ENCODE peak calls at places on chromosomes 3 and 15, in nine cellular contexts. One of them, this sample, is unnamed.

GRCh38 chr3:148528024-148528423 is 169.7 kb upstream of the AGTR1 start:
- DNase-seq in GM12878: no peak
- DNase-seq in endothelial cell of umbilical vein: no peak
- DNase-seq in breast epithelium: no peak
- DNase-seq in esophagus muscularis mucosa: no peak
- DNase-seq in GM23338: no peak
- DNase-seq in transverse colon: no peak
- DNase-seq in stomach: no peak
- DNase-seq in Panc1: no peak
- DNase-seq in this sample: no peak

GRCh38 chr15:41774873-41775417 is 661 bp downstream of the MAPKBP1 start:
- DNase-seq in endothelial cell of umbilical vein: no peak
- DNase-seq in GM12878: no peak
- DNase-seq in transverse colon: no peak
- DNase-seq in stomach: no peak
- DNase-seq in Panc1: no peak
- DNase-seq in GM23338: no peak
- DNase-seq in breast epithelium: no peak
- DNase-seq in esophagus muscularis mucosa: no peak
- DNase-seq in this sample: no peak

GRCh38 chr15:33608714-33609113 is 297.9 kb downstream of the RYR3 start:
- DNase-seq in endothelial cell of umbilical vein: no peak
- DNase-seq in breast epithelium: no peak
- DNase-seq in esophagus muscularis mucosa: no peak
- DNase-seq in GM23338: peak
- DNase-seq in GM12878: no peak
- DNase-seq in transverse colon: no peak
- DNase-seq in Panc1: no peak
- DNase-seq in stomach: no peak
- DNase-seq in this sample: no peak

GRCh38 chr15:40776537-40777141 is 6.9 kb downstream of the C15orf62 start:
- DNase-seq in GM12878: no peak
- DNase-seq in GM23338: no peak
- DNase-seq in esophagus muscularis mucosa: no peak
- DNase-seq in stomach: peak
- DNase-seq in transverse colon: no peak
- DNase-seq in Panc1: no peak
- DNase-seq in breast epithelium: peak
- DNase-seq in endothelial cell of umbilical vein: no peak
- DNase-seq in this sample: peak

GRCh38 chr15:77657629-77658238 is 25.0 kb upstream of the LINGO1 start:
- DNase-seq in Panc1: no peak
- DNase-seq in esophagus muscularis mucosa: no peak
- DNase-seq in transverse colon: no peak
- DNase-seq in stomach: no peak
- DNase-seq in breast epithelium: no peak
- DNase-seq in endothelial cell of umbilical vein: no peak
- DNase-seq in GM12878: no peak
- DNase-seq in GM23338: no peak
- DNase-seq in this sample: no peak

GRCh38 chr15:25670025-25670554 is 193.0 kb downstream of the ATP10A start:
- DNase-seq in esophagus muscularis mucosa: no peak
- DNase-seq in Panc1: no peak
- DNase-seq in stomach: no peak
- DNase-seq in transverse colon: peak
- DNase-seq in endothelial cell of umbilical vein: no peak
- DNase-seq in GM23338: peak
- DNase-seq in GM12878: no peak
- DNase-seq in breast epithelium: no peak
- DNase-seq in this sample: peak

GRCh38 chr3:125052671-125053303 is 3.0 kb downstream of the HEG1 start:
- DNase-seq in esophagus muscularis mucosa: no peak
- DNase-seq in endothelial cell of umbilical vein: peak
- DNase-seq in stomach: no peak
- DNase-seq in GM23338: peak
- DNase-seq in Panc1: no peak
- DNase-seq in GM12878: no peak
- DNase-seq in breast epithelium: no peak
- DNase-seq in transverse colon: no peak
- DNase-seq in this sample: no peak

GRCh38 chr3:23701711-23702110 is 104.0 kb upstream of the UBE2E1 start:
- DNase-seq in transverse colon: no peak
- DNase-seq in GM23338: peak
- DNase-seq in stomach: no peak
- DNase-seq in endothelial cell of umbilical vein: no peak
- DNase-seq in GM12878: no peak
- DNase-seq in Panc1: no peak
- DNase-seq in breast epithelium: no peak
- DNase-seq in esophagus muscularis mucosa: no peak
- DNase-seq in this sample: no peak

GRCh38 chr3:39540162-39540921 is 72.9 kb downstream of the MOBP start:
- DNase-seq in transverse colon: no peak
- DNase-seq in endothelial cell of umbilical vein: no peak
- DNase-seq in esophagus muscularis mucosa: no peak
- DNase-seq in Panc1: no peak
- DNase-seq in GM12878: no peak
- DNase-seq in stomach: no peak
- DNase-seq in breast epithelium: no peak
- DNase-seq in GM23338: no peak
- DNase-seq in this sample: no peak

GRCh38 chr15:101439285-101439919 is 50.1 kb downstream of the PCSK6 start:
- DNase-seq in GM12878: no peak
- DNase-seq in Panc1: no peak
- DNase-seq in GM23338: no peak
- DNase-seq in stomach: peak
- DNase-seq in breast epithelium: no peak
- DNase-seq in transverse colon: no peak
- DNase-seq in endothelial cell of umbilical vein: no peak
- DNase-seq in esophagus muscularis mucosa: no peak
- DNase-seq in this sample: no peak

GRCh38 chr3:43792904-43793303 is 102.2 kb downstream of the ABHD5 start:
- DNase-seq in breast epithelium: no peak
- DNase-seq in transverse colon: no peak
- DNase-seq in esophagus muscularis mucosa: peak
- DNase-seq in stomach: no peak
- DNase-seq in GM12878: no peak
- DNase-seq in Panc1: no peak
- DNase-seq in GM23338: no peak
- DNase-seq in endothelial cell of umbilical vein: no peak
- DNase-seq in this sample: no peak

GRCh38 chr3:147404800-147405551 is 1.4 kb downstream of the ZIC4 start:
- DNase-seq in endothelial cell of umbilical vein: no peak
- DNase-seq in stomach: no peak
- DNase-seq in GM12878: no peak
- DNase-seq in Panc1: no peak
- DNase-seq in GM23338: peak
- DNase-seq in esophagus muscularis mucosa: peak
- DNase-seq in breast epithelium: no peak
- DNase-seq in transverse colon: no peak
- DNase-seq in this sample: no peak

GRCh38 chr15:64961013-64961412 is 28.7 kb downstream of the SPG21 start:
- DNase-seq in breast epithelium: no peak
- DNase-seq in esophagus muscularis mucosa: no peak
- DNase-seq in endothelial cell of umbilical vein: no peak
- DNase-seq in transverse colon: no peak
- DNase-seq in GM12878: no peak
- DNase-seq in stomach: no peak
- DNase-seq in GM23338: peak
- DNase-seq in Panc1: no peak
- DNase-seq in this sample: no peak

GRCh38 chr3:99639579-99639978 is 1.2 kb downstream of the COL8A1 start:
- DNase-seq in breast epithelium: no peak
- DNase-seq in GM23338: no peak
- DNase-seq in transverse colon: no peak
- DNase-seq in endothelial cell of umbilical vein: peak
- DNase-seq in stomach: no peak
- DNase-seq in esophagus muscularis mucosa: no peak
- DNase-seq in GM12878: no peak
- DNase-seq in Panc1: no peak
- DNase-seq in this sample: no peak

DNA sequence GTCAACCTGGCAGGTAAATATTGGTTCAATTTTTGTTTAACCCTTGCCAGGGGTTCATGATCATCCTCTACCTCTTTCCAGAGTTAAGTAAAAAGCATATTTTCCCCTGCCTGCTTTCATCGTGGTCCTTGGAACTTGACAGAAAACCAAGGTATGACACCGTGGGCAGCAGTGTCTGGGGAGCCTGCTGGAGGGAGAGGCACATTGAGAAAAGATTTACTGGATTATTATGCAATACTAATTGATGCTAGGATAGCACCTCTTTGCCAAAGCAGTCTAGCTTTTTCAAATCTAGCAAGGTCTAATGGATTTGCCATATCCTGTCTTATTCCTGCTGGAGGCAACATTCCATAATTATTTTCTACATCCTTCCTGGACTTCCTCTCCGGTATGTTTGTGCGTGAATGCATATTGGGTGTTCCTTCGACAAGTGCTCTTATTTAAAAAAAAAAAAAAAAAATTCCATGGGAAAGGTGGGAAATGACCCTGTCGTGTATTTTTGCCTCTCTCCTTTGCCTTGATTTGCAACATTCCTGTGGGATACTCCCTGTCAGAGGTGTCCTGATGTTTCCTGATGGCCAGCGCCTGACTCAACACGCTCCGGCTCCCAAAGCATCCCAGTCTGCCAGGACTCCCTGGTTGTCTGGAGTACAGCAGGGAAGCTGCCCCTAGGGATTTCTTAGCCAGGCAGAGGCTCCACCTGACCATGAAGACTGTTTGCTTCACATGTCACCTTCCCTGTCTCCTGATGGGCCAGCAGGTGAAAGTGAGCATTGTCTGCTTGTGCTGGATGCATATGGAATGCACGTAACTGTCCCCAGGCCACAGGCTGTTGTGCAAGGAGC is 6.3 kb downstream of the BHLHE40 start:
- DNase-seq in stomach: no peak
- DNase-seq in esophagus muscularis mucosa: no peak
- DNase-seq in GM23338: peak
- DNase-seq in GM12878: no peak
- DNase-seq in transverse colon: no peak
- DNase-seq in Panc1: no peak
- DNase-seq in endothelial cell of umbilical vein: peak
- DNase-seq in breast epithelium: peak
- DNase-seq in this sample: peak
- TF ChIP-seq POLR2AphosphoS5 in stomach: no peak
- TF ChIP-seq POLR2AphosphoS5 in esophagus muscularis mucosa: peak
- TF ChIP-seq POLR2AphosphoS5 in GM23338: no peak
- TF ChIP-seq POLR2AphosphoS5 in GM12878: peak
- TF ChIP-seq POLR2AphosphoS5 in transverse colon: no peak
- TF ChIP-seq POLR2AphosphoS5 in Panc1: no peak
- TF ChIP-seq POLR2AphosphoS5 in endothelial cell of umbilical vein: peak
- TF ChIP-seq POLR2AphosphoS5 in breast epithelium: peak
- TF ChIP-seq POLR2AphosphoS5 in this sample: peak

GRCh38 chr3:42712344-42712648 is 9.7 kb upstream of the HHATL start:
- DNase-seq in GM23338: no peak
- DNase-seq in breast epithelium: no peak
- DNase-seq in esophagus muscularis mucosa: no peak
- DNase-seq in endothelial cell of umbilical vein: no peak
- DNase-seq in transverse colon: no peak
- DNase-seq in GM12878: no peak
- DNase-seq in Panc1: no peak
- DNase-seq in stomach: no peak
- DNase-seq in this sample: no peak
- H3K27ac ChIP-seq in GM23338: no peak
- H3K27ac ChIP-seq in breast epithelium: no peak
- H3K27ac ChIP-seq in esophagus muscularis mucosa: no peak
- H3K27ac ChIP-seq in endothelial cell of umbilical vein: no peak
- H3K27ac ChIP-seq in transverse colon: no peak
- H3K27ac ChIP-seq in GM12878: no peak
- H3K27ac ChIP-seq in Panc1: no peak
- H3K27ac ChIP-seq in stomach: no peak
- H3K27ac ChIP-seq in this sample: no peak

GRCh38 chr3:185632996-185633395 is 46.9 kb downstream of the SENP2 start:
- DNase-seq in GM23338: no peak
- DNase-seq in stomach: no peak
- DNase-seq in transverse colon: no peak
- DNase-seq in endothelial cell of umbilical vein: no peak
- DNase-seq in GM12878: no peak
- DNase-seq in esophagus muscularis mucosa: no peak
- DNase-seq in breast epithelium: no peak
- DNase-seq in Panc1: no peak
- DNase-seq in this sample: no peak

GRCh38 chr3:185631108-185631507 is 45.0 kb downstream of the SENP2 start:
- DNase-seq in GM23338: no peak
- DNase-seq in Panc1: no peak
- DNase-seq in endothelial cell of umbilical vein: no peak
- DNase-seq in transverse colon: no peak
- DNase-seq in breast epithelium: no peak
- DNase-seq in stomach: no peak
- DNase-seq in GM12878: peak
- DNase-seq in esophagus muscularis mucosa: no peak
- DNase-seq in this sample: no peak

GRCh38 chr3:185631508-185632206 is 45.6 kb downstream of the SENP2 start:
- DNase-seq in Panc1: no peak
- DNase-seq in GM23338: no peak
- DNase-seq in GM12878: no peak
- DNase-seq in stomach: no peak
- DNase-seq in breast epithelium: no peak
- DNase-seq in endothelial cell of umbilical vein: no peak
- DNase-seq in transverse colon: no peak
- DNase-seq in esophagus muscularis mucosa: no peak
- DNase-seq in this sample: no peak

GRCh38 chr3:185629554-185630181 is 43.6 kb downstream of the SENP2 start:
- DNase-seq in esophagus muscularis mucosa: no peak
- DNase-seq in Panc1: no peak
- DNase-seq in GM12878: peak
- DNase-seq in transverse colon: no peak
- DNase-seq in breast epithelium: no peak
- DNase-seq in GM23338: no peak
- DNase-seq in stomach: no peak
- DNase-seq in endothelial cell of umbilical vein: no peak
- DNase-seq in this sample: no peak

DNA sequence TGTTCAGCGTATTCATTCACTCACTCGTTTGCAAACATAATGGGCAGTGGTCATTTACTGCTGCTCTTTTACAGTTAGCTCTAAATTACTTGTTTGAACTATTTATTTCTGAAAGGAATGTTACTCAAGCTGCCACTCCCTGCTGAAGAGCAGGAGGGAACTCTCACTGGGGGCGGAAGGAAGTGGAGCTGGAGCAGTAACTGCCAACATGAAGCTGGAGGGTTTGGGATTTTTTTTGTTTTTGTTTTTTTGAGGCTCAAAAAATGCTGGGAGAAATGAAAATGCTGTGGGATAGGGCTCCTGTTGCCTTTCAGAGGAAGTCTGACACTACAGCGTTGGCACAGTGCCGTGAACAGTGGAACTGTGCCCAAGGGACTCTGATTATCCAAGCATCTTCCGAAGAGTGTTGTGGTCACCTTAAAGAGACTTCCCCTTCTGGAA is 44.1 kb downstream of the SENP2 start:
- DNase-seq in GM23338: no peak
- DNase-seq in transverse colon: peak
- DNase-seq in esophagus muscularis mucosa: no peak
- DNase-seq in stomach: peak
- DNase-seq in endothelial cell of umbilical vein: peak
- DNase-seq in Panc1: no peak
- DNase-seq in GM12878: no peak
- DNase-seq in breast epithelium: no peak
- DNase-seq in this sample: no peak
- TF ChIP-seq POLR2AphosphoS5 in GM23338: no peak
- TF ChIP-seq POLR2AphosphoS5 in transverse colon: peak
- TF ChIP-seq POLR2AphosphoS5 in esophagus muscularis mucosa: no peak
- TF ChIP-seq POLR2AphosphoS5 in stomach: no peak
- TF ChIP-seq POLR2AphosphoS5 in endothelial cell of umbilical vein: no peak
- TF ChIP-seq POLR2AphosphoS5 in Panc1: no peak
- TF ChIP-seq POLR2AphosphoS5 in GM12878: no peak
- TF ChIP-seq POLR2AphosphoS5 in breast epithelium: no peak
- TF ChIP-seq POLR2AphosphoS5 in this sample: no peak

GRCh38 chr3:4756060-4756775 is 223.0 kb upstream of the BHLHE40 start:
- DNase-seq in Panc1: no peak
- DNase-seq in GM23338: no peak
- DNase-seq in esophagus muscularis mucosa: no peak
- DNase-seq in transverse colon: no peak
- DNase-seq in breast epithelium: no peak
- DNase-seq in endothelial cell of umbilical vein: no peak
- DNase-seq in GM12878: no peak
- DNase-seq in stomach: no peak
- DNase-seq in this sample: no peak
- H3K27ac ChIP-seq in Panc1: no peak
- H3K27ac ChIP-seq in GM23338: no peak
- H3K27ac ChIP-seq in esophagus muscularis mucosa: no peak
- H3K27ac ChIP-seq in transverse colon: no peak
- H3K27ac ChIP-seq in breast epithelium: peak
- H3K27ac ChIP-seq in endothelial cell of umbilical vein: no peak
- H3K27ac ChIP-seq in GM12878: peak
- H3K27ac ChIP-seq in stomach: peak
- H3K27ac ChIP-seq in this sample: peak